ENCODE peak calls at places on chromosome 21, in five cellular contexts. E is lower leg skin; Q is stimulated activated CD4-positive, alpha-beta T cell treated with anti-CD3 and anti-CD28 coated beads, Interleukin-2, amount 100 ng/mL, for 48 hours; U is activated CD4-positive, alpha-beta T cell treated with anti-CD3 and anti-CD28 coated beads, Interleukin-2, amount 50 U/mL, for 48 hours; M is activated naive CD8-positive, alpha-beta T cell treated with anti-CD3 and anti-CD28 coated beads, Interleukin-2, amount 50 U/mL, for 24 hours. V is an unnamed sample.

GRCh38 chr21:38170705-38171682 is 85.8 kb upstream of the KCNJ15 start:
- DNase-seq in M (no peak), E (no peak), U (no peak), Q (no peak), V (no peak)

GRCh38 chr21:22297575-22297974 is 1299.4 kb downstream of the NCAM2 start:
- DNase-seq in M (no peak), U (no peak), E (no peak), Q (no peak), V (no peak)

GRCh38 chr21:29258626-29259335 is 39.9 kb upstream of the BACH1 start:
- DNase-seq in U (no peak), E (no peak), M (no peak), Q (no peak), V (no peak)

GRCh38 chr21:42542596-42542995 is 28.9 kb downstream of the SLC37A1 start:
- DNase-seq in U (no peak), E (no peak), M (no peak), Q (no peak), V (no peak)

GRCh38 chr21:41142051-41142795 is 25.7 kb upstream of the BACE2 start:
- DNase-seq in E (peak), M (no peak), U (no peak), Q (no peak), V (no peak)

GRCh38 chr21:29904359-29905282 is 35.2 kb downstream of the GRIK1 start:
- DNase-seq in Q (no peak), M (no peak), U (no peak), E (no peak), V (no peak)

GRCh38 chr21:16454371-16454770 is 724.6 kb downstream of the USP25 start:
- DNase-seq in M (no peak), E (no peak), U (no peak), Q (no peak), V (no peak)

GRCh38 chr21:33514234-33514633 is 22.7 kb upstream of the DNAJC28 start:
- DNase-seq in E (no peak), M (no peak), Q (no peak), U (no peak), V (no peak)

GRCh38 chr21:40602105-40602504 is 244.9 kb downstream of the DSCAM start:
- DNase-seq in Q (no peak), E (no peak), M (no peak), U (no peak), V (no peak)

GRCh38 chr21:25607151-25607811 is at the start of gene MRPL39:
- DNase-seq in E (peak), Q (peak), U (peak), M (peak), V (peak)

GRCh38 chr21:42829954-42830353 is 49.4 kb downstream of the WDR4 start:
- DNase-seq in Q (no peak), U (no peak), E (no peak), M (no peak), V (no peak)

GRCh38 chr21:42570841-42571387 is 57.3 kb downstream of the SLC37A1 start:
- DNase-seq in M (no peak), Q (no peak), E (peak), U (no peak), V (no peak)

GRCh38 chr21:39659070-39659815 is 46.5 kb downstream of the B3GALT5 start:
- DNase-seq in Q (no peak), M (no peak), U (no peak), E (peak), V (no peak)

GRCh38 chr21:37087188-37087587 is 14.1 kb downstream of the TTC3 start:
- DNase-seq in E (no peak), U (no peak), M (no peak), Q (no peak), V (no peak)

GRCh38 chr21:38487906-38488639 is 10.2 kb downstream of the ERG start:
- DNase-seq in M (no peak), Q (no peak), E (no peak), U (no peak), V (no peak)

GRCh38 chr21:44035244-44035643 is 23.1 kb downstream of the TRAPPC10 start:
- DNase-seq in E (no peak), Q (no peak), U (no peak), M (no peak), V (no peak)

GRCh38 chr21:43624343-43624742 is 34.9 kb downstream of the HSF2BP start:
- DNase-seq in M (no peak), E (no peak), Q (no peak), U (no peak), V (no peak)

GRCh38 chr21:35303085-35303484 is 254.0 kb upstream of the RUNX1 start:
- DNase-seq in Q (no peak), M (no peak), E (no peak), U (no peak), V (no peak)

GRCh38 chr21:29626787-29627470 is 312.9 kb downstream of the GRIK1 start:
- DNase-seq in Q (no peak), E (no peak), M (no peak), U (no peak), V (no peak)

GRCh38 chr21:32422064-32422463 is 9.6 kb downstream of the EVA1C start:
- DNase-seq in E (no peak), U (no peak), Q (no peak), M (no peak), V (no peak)

GRCh38 chr21:44960141-44961092 is 20.6 kb downstream of the SLX9 start:
- DNase-seq in M (no peak), Q (no peak), E (no peak), U (no peak), V (no peak)

GRCh38 chr21:42558846-42559245 is 45.2 kb downstream of the SLC37A1 start:
- DNase-seq in U (no peak), E (peak), Q (no peak), M (no peak), V (no peak)

GRCh38 chr21:23955130-23955873 is 1652.0 kb downstream of the MRPL39 start:
- DNase-seq in U (no peak), Q (no peak), M (no peak), E (no peak), V (no peak)

GRCh38 chr21:33981341-33982101 is 65.9 kb upstream of the ATP5PO start:
- DNase-seq in M (no peak), Q (no peak), E (no peak), U (no peak), V (no peak)

GRCh38 chr21:42677339-42678117 is 24.1 kb downstream of the PDE9A start:
- DNase-seq in U (no peak), Q (no peak), E (no peak), M (no peak), V (no peak)

GRCh38 chr21:44681861-44682579 is at the start of gene KRTAP12-1:
- DNase-seq in M (no peak), Q (no peak), U (no peak), E (peak), V (no peak)